ENCODE peak calls at places on chromosome X, in four cellular contexts. E, W, K and B are unnamed samples.

GRCh38 chrX:66110112-66110511 is 53.9 kb upstream of the HEPH start:
- DNase-seq in W (peak; percentile 20), E (no peak), K (no peak), B (peak; percentile 7)

GRCh38 chrX:150291014-150291413 is 72.1 kb upstream of the MAMLD1 start:
- DNase-seq in E (no peak), K (peak; percentile 3), W (no peak), B (peak; percentile 39)

GRCh38 chrX:132023896-132024386 is 839 bp downstream of the STK26 start:
- DNase-seq in K (no peak), E (no peak), W (no peak), B (peak; percentile 10)

GRCh38 chrX:109629310-109629709 is 4.3 kb upstream of the KCNE5 start:
- DNase-seq in K (peak; percentile 2), W (peak; percentile 44), E (no peak), B (no peak)

GRCh38 chrX:24133280-24133679 is 16.2 kb upstream of the ZFX start:
- DNase-seq in E (no peak), K (no peak), W (no peak), B (no peak)

GRCh38 chrX:72029473-72030411 is 102.0 kb downstream of the RTL5 start:
- DNase-seq in E (peak; percentile 56), W (peak; percentile 61), K (peak; percentile 81), B (peak; percentile 68)

GRCh38 chrX:107566603-107567262 is 61.6 kb upstream of the PRPS1 start:
- DNase-seq in K (no peak), E (no peak), W (peak; percentile 3), B (peak; percentile 24)

GRCh38 chrX:30489323-30489722 is 88.2 kb downstream of the TASL start:
- DNase-seq in K (no peak), E (no peak), W (no peak), B (no peak)

GRCh38 chrX:138748480-138748879 is 37.0 kb upstream of the FGF13 start:
- DNase-seq in K (no peak), E (no peak), W (peak; percentile 11), B (peak; percentile 32)

GRCh38 chrX:133045986-133046385 is 50.9 kb downstream of the USP26 start:
- DNase-seq in K (no peak), W (no peak), E (no peak), B (peak; percentile 50)

GRCh38 chrX:10465254-10465653 is 155.1 kb downstream of the MID1 start:
- DNase-seq in W (no peak), K (no peak), E (no peak), B (no peak)

GRCh38 chrX:134512566-134512965 is 52.6 kb downstream of the HPRT1 start:
- DNase-seq in E (peak; percentile 61), K (peak; percentile 61), W (peak; percentile 68), B (peak; percentile 88)

GRCh38 chrX:107537815-107538214 is 88.4 kb downstream of the FRMPD3 start:
- DNase-seq in K (peak; percentile 12), E (no peak), W (peak; percentile 61), B (peak; percentile 69)

GRCh38 chrX:109822861-109823260 is 89.8 kb upstream of the ACSL4 start:
- DNase-seq in E (no peak), K (no peak), W (no peak), B (peak; percentile 20)

GRCh38 chrX:136209016-136209738 is 42.0 kb downstream of the MAP7D3 start:
- DNase-seq in K (no peak), W (peak; percentile 71), E (no peak), B (peak; percentile 30)

GRCh38 chrX:72545990-72546389 is 26.7 kb downstream of the HDAC8 start:
- DNase-seq in E (no peak), K (no peak), W (peak; percentile 37), B (no peak)

GRCh38 chrX:41300758-41301437 is 33.1 kb upstream of the DDX3X start:
- DNase-seq in E (no peak), K (peak; percentile 48), W (peak; percentile 29), B (peak; percentile 49)

GRCh38 chrX:116379854-116380253 is 56.6 kb upstream of the SLC6A14 start:
- DNase-seq in W (peak; percentile 61), E (no peak), K (no peak), B (peak; percentile 90)

GRCh38 chrX:87664381-87664780 is 146.8 kb downstream of the KLHL4 start:
- DNase-seq in E (no peak), W (peak; percentile 58), K (no peak), B (peak; percentile 41)

GRCh38 chrX:53599781-53600396 is 86.6 kb downstream of the HUWE1 start:
- DNase-seq in E (no peak), W (no peak), K (no peak), B (peak; percentile 13)

GRCh38 chrX:87728024-87728423 is 210.4 kb downstream of the KLHL4 start:
- DNase-seq in E (no peak), W (no peak), K (no peak), B (no peak)

GRCh38 chrX:150211988-150212387 is 151.1 kb upstream of the MAMLD1 start:
- DNase-seq in W (no peak), E (no peak), K (no peak), B (peak; percentile 59)

GRCh38 chrX:37905436-37906147 is 58.2 kb upstream of the DYNLT3 start:
- DNase-seq in K (no peak), W (peak; percentile 28), E (no peak), B (peak; percentile 4)

GRCh38 chrX:136212557-136213111 is 38.6 kb downstream of the MAP7D3 start:
- DNase-seq in E (no peak), W (no peak), K (no peak), B (no peak)

GRCh38 chrX:144637731-144638130 is 609.6 kb upstream of the SPANXN1 start:
- DNase-seq in E (no peak), W (no peak), K (no peak), B (no peak)

GRCh38 chrX:148298737-148299136 is 201.7 kb upstream of the AFF2 start:
- DNase-seq in W (no peak), E (no peak), K (no peak), B (no peak)

GRCh38 chrX:12447448-12448154 is 309.3 kb downstream of the FRMPD4 start:
- DNase-seq in K (peak; percentile 81), E (peak; percentile 81), W (peak; percentile 83), B (peak; percentile 88)
- TF ChIP-seq CTCF in K (peak; percentile 2), E (peak; percentile 36), W (peak; percentile 30), B (peak; percentile 37)

DNA sequence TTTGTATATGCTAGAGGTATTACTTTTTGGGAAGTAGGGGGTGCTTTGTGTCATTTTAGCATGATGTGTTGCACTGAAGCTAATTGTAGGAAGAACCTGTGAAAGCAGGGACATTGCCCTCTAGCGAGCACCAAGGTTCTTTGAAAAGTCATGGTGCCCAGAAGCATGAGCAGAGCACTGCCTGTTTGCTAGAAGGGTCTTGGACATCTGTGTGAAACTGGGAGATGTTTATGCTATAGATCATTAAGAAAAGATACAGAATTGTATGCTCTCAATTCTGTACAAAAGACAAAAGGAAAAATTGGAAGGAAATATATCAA is 14.7 kb downstream of the GRPR start:
- DNase-seq in E (no peak), W (peak; percentile 6), K (no peak), B (peak; percentile 5)
- TF ChIP-seq CTCF in E (no peak), W (no peak), K (no peak), B (peak; percentile 23)

DNA sequence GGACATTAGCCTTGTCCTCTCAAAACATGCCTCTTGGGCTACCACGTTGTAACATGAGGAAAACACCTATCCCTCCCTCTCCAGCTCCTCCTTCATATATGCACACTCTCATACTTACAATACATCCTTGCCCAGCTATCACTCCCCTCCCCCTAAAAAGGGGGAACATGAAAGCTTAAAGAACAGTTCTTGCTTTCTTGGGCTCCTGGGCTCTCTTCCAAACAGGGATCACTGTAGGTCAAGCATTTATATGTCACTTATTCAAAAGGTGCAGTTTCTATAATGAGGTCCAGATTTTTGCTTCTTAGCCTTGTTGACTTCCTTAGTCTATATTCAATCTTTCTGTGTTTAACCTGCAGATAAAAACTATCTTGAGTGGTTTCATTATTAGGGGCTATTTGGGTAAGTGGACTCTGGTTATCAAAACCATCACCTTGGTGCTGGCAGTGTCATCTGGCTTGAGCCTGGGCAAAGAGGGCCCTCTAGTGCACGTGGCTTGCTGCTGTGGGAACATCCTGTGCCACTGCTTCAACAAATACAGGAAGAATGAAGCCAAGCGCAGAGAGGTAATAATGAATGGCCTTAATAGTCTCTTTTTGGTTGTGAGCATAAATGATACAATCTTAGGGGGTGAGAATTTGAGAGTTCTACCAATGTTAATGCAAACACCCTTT is 119.4 kb downstream of the AKAP4 start:
- DNase-seq in K (peak; percentile 4), W (peak; percentile 47), E (no peak), B (peak; percentile 33)
- TF ChIP-seq CTCF in K (peak; percentile 27), W (peak; percentile 43), E (peak; percentile 30), B (peak; percentile 54)

GRCh38 chrX:56802921-56803848 is 74.1 kb downstream of the NBDY start:
- DNase-seq in W (peak; percentile 72), E (no peak), K (peak; percentile 41), B (peak; percentile 70)
- TF ChIP-seq CTCF in W (peak; percentile 50), E (peak; percentile 49), K (peak; percentile 38), B (peak; percentile 53)

GRCh38 chrX:155263854-155264628 is at the start of gene RAB39B:
- DNase-seq in E (peak; percentile 3), W (peak; percentile 61), K (peak; percentile 49), B (peak; percentile 75)
- TF ChIP-seq CTCF in E (no peak), W (no peak), K (no peak), B (no peak)

GRCh38 chrX:56788717-56789122 is 59.7 kb downstream of the NBDY start:
- DNase-seq in E (no peak), K (no peak), W (peak; percentile 52), B (no peak)
- TF ChIP-seq CTCF in E (no peak), K (no peak), W (peak; percentile 17), B (peak; percentile 36)